ENCODE peak calls at places on chromosome 14, in six cellular contexts. B, Y, Q, P, U and T are unnamed samples.

GRCh38 chr14:82915381-82915780 is 1381.7 kb upstream of the SEL1L start:
- DNase-seq in Y (no peak), Q (no peak), U (no peak), P (no peak), B (no peak), T (no peak)

GRCh38 chr14:32906672-32907071 is 32.0 kb upstream of the NPAS3 start:
- DNase-seq in Y (no peak), P (no peak), B (no peak), Q (no peak), U (no peak), T (no peak)

GRCh38 chr14:101446387-101446969 is 114.8 kb upstream of the DIO3 start:
- DNase-seq in P (no peak), Q (no peak), Y (no peak), U (no peak), B (no peak), T (no peak)

GRCh38 chr14:93047661-93048060 is 68.1 kb downstream of the ITPK1 start:
- DNase-seq in U (no peak), Y (no peak), B (no peak), P (no peak), Q (no peak), T (no peak)

GRCh38 chr14:95915326-95915725 is 38.7 kb downstream of the TUNAR start:
- DNase-seq in Y (no peak), P (no peak), B (no peak), Q (peak; percentile 53), U (peak; percentile 64), T (no peak)

GRCh38 chr14:36647827-36648753 is 13.6 kb upstream of the PAX9 start:
- DNase-seq in P (no peak), B (peak; percentile 61), U (peak; percentile 80), Y (no peak), Q (peak; percentile 70), T (no peak)

GRCh38 chr14:64503434-64504309 is at the start of gene ZBTB25:
- DNase-seq in Y (peak; percentile 83), Q (peak; percentile 87), U (peak; percentile 88), P (peak; percentile 90), B (peak; percentile 90), T (peak; percentile 80)

GRCh38 chr14:71491925-71492324 is 440.3 kb upstream of the RGS6 start:
- DNase-seq in B (peak; percentile 73), Q (no peak), U (no peak), P (no peak), Y (no peak), T (no peak)

GRCh38 chr14:99728231-99728920 is 44.3 kb downstream of the CYP46A1 start:
- DNase-seq in Q (peak; percentile 8), P (no peak), Y (no peak), U (no peak), B (no peak), T (no peak)

GRCh38 chr14:26448181-26448855 is 149.5 kb downstream of the NOVA1 start:
- DNase-seq in U (no peak), Q (peak; percentile 14), P (no peak), Y (no peak), B (no peak), T (no peak)

GRCh38 chr14:25108959-25109358 is 59.0 kb upstream of the STXBP6 start:
- DNase-seq in Y (no peak), Q (no peak), B (peak; percentile 32), U (no peak), P (no peak), T (no peak)

GRCh38 chr14:105067140-105067968 is 2.1 kb upstream of the GPR132 start:
- DNase-seq in P (no peak), U (no peak), Y (peak; percentile 55), Q (no peak), B (no peak), T (no peak)

GRCh38 chr14:94992046-94992445 is 165.3 kb downstream of the DICER1 start:
- DNase-seq in U (no peak), Q (no peak), B (no peak), Y (no peak), P (no peak), T (no peak)

GRCh38 chr14:53979141-53979673 is 22.6 kb upstream of the BMP4 start:
- DNase-seq in U (no peak), P (no peak), Y (no peak), Q (peak; percentile 30), B (peak; percentile 91), T (no peak)

GRCh38 chr14:95895720-95896119 is 19.1 kb downstream of the TUNAR start:
- DNase-seq in Q (peak; percentile 68), Y (no peak), U (peak; percentile 77), P (peak; percentile 26), B (peak; percentile 18), T (peak; percentile 57)

GRCh38 chr14:82855912-82856381 is 1322.3 kb upstream of the SEL1L start:
- DNase-seq in Y (no peak), Q (no peak), B (no peak), P (no peak), U (no peak), T (no peak)

GRCh38 chr14:61542848-61543790 is 152.2 kb upstream of the HIF1A start:
- DNase-seq in U (no peak), B (no peak), P (no peak), Q (no peak), Y (no peak), T (no peak)

GRCh38 chr14:72524230-72524629 is 369.7 kb downstream of the DPF3 start:
- DNase-seq in U (no peak), Y (no peak), B (no peak), P (no peak), Q (no peak), T (no peak)

GRCh38 chr14:100303179-100303578 is 3.1 kb downstream of the SLC25A29 start:
- DNase-seq in Q (no peak), P (no peak), B (no peak), U (no peak), Y (no peak), T (peak; percentile 38)

GRCh38 chr14:100679707-100680438 is 46.8 kb upstream of the DLK1 start:
- DNase-seq in U (no peak), P (no peak), Y (no peak), Q (no peak), B (peak; percentile 83), T (no peak)

GRCh38 chr14:99382071-99382640 is 98.5 kb downstream of the SETD3 start:
- DNase-seq in B (no peak), Q (no peak), U (no peak), P (no peak), Y (no peak), T (no peak)

GRCh38 chr14:23916038-23916437 is 37.5 kb upstream of the DHRS4 start:
- DNase-seq in U (no peak), Q (no peak), Y (no peak), B (no peak), P (no peak), T (no peak)

GRCh38 chr14:50318031-50318626 is 6.0 kb downstream of the DMAC2L start:
- DNase-seq in U (no peak), Q (no peak), B (peak; percentile 27), P (peak; percentile 26), Y (no peak), T (no peak)

GRCh38 chr14:74065746-74066575 is 18.3 kb downstream of the ALDH6A1 start:
- DNase-seq in B (no peak), Y (no peak), Q (no peak), U (no peak), P (no peak), T (no peak)

GRCh38 chr14:41749425-41749824 is 142.7 kb downstream of the LRFN5 start:
- DNase-seq in B (peak; percentile 23), Q (no peak), U (no peak), Y (no peak), P (no peak), T (no peak)

DNA sequence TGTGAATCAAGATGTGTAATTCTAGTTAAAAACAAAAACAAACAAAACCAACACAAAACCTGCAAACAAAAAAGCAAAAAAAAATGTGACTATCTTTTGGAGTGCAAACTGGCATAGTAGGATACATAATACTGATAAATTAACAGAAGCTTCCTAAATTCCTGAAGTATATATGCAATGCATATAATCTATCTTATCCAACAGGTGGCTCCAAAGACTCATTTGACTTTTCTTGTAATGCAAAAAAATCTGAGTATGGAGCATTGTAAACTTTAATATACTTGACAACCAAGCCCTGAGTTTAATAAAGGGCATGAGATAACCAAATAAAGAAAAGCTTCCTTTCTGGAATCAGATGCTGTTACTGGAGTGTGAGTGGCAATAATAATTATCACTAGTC is 1003.6 kb downstream of the FSCB start:
- DNase-seq in B (peak; percentile 17), Q (no peak), Y (no peak), P (no peak), U (no peak), T (no peak)
- TF ChIP-seq SP1 in B (no peak), Q (no peak), Y (no peak), P (no peak), U (no peak), T (no peak)

GRCh38 chr14:30445852-30446251 is 113.1 kb upstream of the G2E3 start:
- DNase-seq in Q (no peak), U (no peak), P (no peak), Y (no peak), B (no peak), T (no peak)
- TF ChIP-seq SP1 in Q (no peak), U (no peak), P (no peak), Y (no peak), B (no peak), T (no peak)

DNA sequence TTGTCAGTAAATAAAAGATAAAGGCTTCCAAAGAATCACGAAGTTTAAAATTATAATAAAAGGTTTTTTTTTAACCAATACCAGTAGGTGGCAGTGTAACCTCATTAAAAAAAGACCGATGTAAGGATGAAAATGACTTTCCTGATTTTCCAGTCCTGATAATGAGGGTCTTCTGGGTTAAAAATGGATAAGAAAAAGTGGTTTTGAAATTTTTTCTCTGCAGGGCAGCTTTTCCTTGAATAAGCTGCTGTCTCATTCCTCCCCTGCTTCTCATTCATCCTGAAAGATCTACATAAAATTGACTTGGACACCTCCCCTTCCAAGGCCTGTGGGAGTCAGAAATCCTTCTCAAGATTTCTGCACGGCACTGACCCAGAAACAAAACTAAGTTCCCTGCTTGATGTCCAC is 58.9 kb upstream of the FBXO33 start:
- DNase-seq in Y (no peak), Q (no peak), B (peak; percentile 59), P (peak; percentile 22), U (peak; percentile 46), T (peak; percentile 18)
- TF ChIP-seq SP1 in Y (no peak), Q (no peak), B (no peak), P (no peak), U (no peak), T (no peak)

GRCh38 chr14:91249841-91250616 is 5.5 kb upstream of the GPR68 start:
- DNase-seq in B (peak; percentile 41), Y (peak; percentile 90), P (no peak), U (no peak), Q (no peak), T (no peak)

GRCh38 chr14:91254456-91254855 is 10.0 kb upstream of the GPR68 start:
- DNase-seq in U (no peak), B (no peak), Q (no peak), Y (no peak), P (no peak), T (no peak)

GRCh38 chr14:91252901-91253794 is 8.6 kb upstream of the GPR68 start:
- DNase-seq in U (peak; percentile 81), Q (peak; percentile 72), P (no peak), B (no peak), Y (no peak), T (peak; percentile 57)

GRCh38 chr14:91253795-91254323 is 9.4 kb upstream of the GPR68 start:
- DNase-seq in U (peak; percentile 63), Y (no peak), P (no peak), B (no peak), Q (no peak), T (no peak)

DNA sequence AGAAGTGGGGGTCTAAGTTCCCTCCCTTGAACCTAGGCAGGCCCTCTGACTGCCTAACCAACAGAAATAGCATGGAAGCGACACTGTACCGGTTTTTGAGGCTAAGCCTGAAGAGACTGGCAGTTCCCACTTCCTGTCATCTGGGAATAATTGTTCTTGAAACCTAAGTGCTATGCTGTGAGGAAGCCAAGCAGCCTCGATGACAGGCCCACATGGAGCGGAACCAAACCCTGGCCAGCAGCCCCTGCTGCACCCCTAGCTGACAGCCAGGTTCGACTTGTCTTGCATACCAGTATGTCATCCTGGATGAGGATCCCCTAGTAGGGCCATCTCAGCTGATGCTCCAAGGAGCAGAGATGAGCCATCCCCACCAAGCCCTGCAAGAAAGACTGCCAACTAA is 6.4 kb upstream of the GPR68 start:
- DNase-seq in B (no peak), U (no peak), P (no peak), Q (no peak), Y (no peak), T (no peak)
- TF ChIP-seq SP1 in B (no peak), U (no peak), P (no peak), Q (no peak), Y (no peak), T (no peak)